ENCODE peak calls at places on chromosome 19, in eight cellular contexts. One of them, this sample, is unnamed.

GRCh38 chr19:52351512-52351911 is 15.5 kb downstream of the ZNF610 start:
- DNase-seq in uterus: no peak
- DNase-seq in heart left ventricle: no peak
- DNase-seq in foreskin fibroblast: no peak
- DNase-seq in heart right ventricle: no peak
- DNase-seq in GM23338: peak
- DNase-seq in tibial nerve: no peak
- DNase-seq in BE2C: no peak
- DNase-seq in this sample: no peak

GRCh38 chr19:52217576-52217975 is 27.7 kb downstream of the PPP2R1A start:
- DNase-seq in uterus: no peak
- DNase-seq in heart left ventricle: no peak
- DNase-seq in foreskin fibroblast: no peak
- DNase-seq in heart right ventricle: no peak
- DNase-seq in GM23338: peak
- DNase-seq in tibial nerve: no peak
- DNase-seq in BE2C: no peak
- DNase-seq in this sample: no peak

GRCh38 chr19:31448221-31448657 is 99.0 kb upstream of the TSHZ3 start:
- DNase-seq in uterus: peak
- DNase-seq in heart left ventricle: peak
- DNase-seq in foreskin fibroblast: peak
- DNase-seq in heart right ventricle: peak
- DNase-seq in GM23338: no peak
- DNase-seq in tibial nerve: peak
- DNase-seq in BE2C: peak
- DNase-seq in this sample: peak

GRCh38 chr19:47899335-47899734 is 13.2 kb upstream of the SULT2A1 start:
- DNase-seq in uterus: no peak
- DNase-seq in heart left ventricle: no peak
- DNase-seq in foreskin fibroblast: no peak
- DNase-seq in heart right ventricle: no peak
- DNase-seq in GM23338: no peak
- DNase-seq in tibial nerve: no peak
- DNase-seq in BE2C: no peak
- DNase-seq in this sample: no peak

GRCh38 chr19:11813801-11814706 is at the start of gene ZNF440:
- DNase-seq in uterus: peak
- DNase-seq in heart left ventricle: peak
- DNase-seq in foreskin fibroblast: peak
- DNase-seq in heart right ventricle: peak
- DNase-seq in GM23338: peak
- DNase-seq in tibial nerve: peak
- DNase-seq in BE2C: peak
- DNase-seq in this sample: peak

GRCh38 chr19:27972291-27973040 is 1240.5 kb downstream of the UQCRFS1 start:
- DNase-seq in uterus: no peak
- DNase-seq in heart left ventricle: no peak
- DNase-seq in foreskin fibroblast: peak
- DNase-seq in heart right ventricle: no peak
- DNase-seq in GM23338: no peak
- DNase-seq in tibial nerve: no peak
- DNase-seq in BE2C: no peak
- DNase-seq in this sample: peak

GRCh38 chr19:10707440-10707839 is 6.2 kb downstream of the QTRT1 start:
- DNase-seq in uterus: no peak
- DNase-seq in heart left ventricle: no peak
- DNase-seq in foreskin fibroblast: no peak
- DNase-seq in heart right ventricle: no peak
- DNase-seq in GM23338: no peak
- DNase-seq in tibial nerve: no peak
- DNase-seq in BE2C: no peak
- DNase-seq in this sample: no peak

GRCh38 chr19:52739576-52739975 is 4.7 kb upstream of the ZNF611 start:
- DNase-seq in uterus: no peak
- DNase-seq in heart left ventricle: no peak
- DNase-seq in foreskin fibroblast: no peak
- DNase-seq in heart right ventricle: no peak
- DNase-seq in GM23338: peak
- DNase-seq in tibial nerve: no peak
- DNase-seq in BE2C: no peak
- DNase-seq in this sample: no peak

GRCh38 chr19:10238172-10238783 is 7.1 kb upstream of the S1PR2 start:
- DNase-seq in uterus: peak
- DNase-seq in heart left ventricle: peak
- DNase-seq in foreskin fibroblast: peak
- DNase-seq in heart right ventricle: peak
- DNase-seq in GM23338: no peak
- DNase-seq in tibial nerve: no peak
- DNase-seq in BE2C: no peak
- DNase-seq in this sample: peak

GRCh38 chr19:18865106-18865972 is 30.6 kb downstream of the CERS1 start:
- DNase-seq in uterus: no peak
- DNase-seq in heart left ventricle: no peak
- DNase-seq in foreskin fibroblast: no peak
- DNase-seq in heart right ventricle: no peak
- DNase-seq in GM23338: no peak
- DNase-seq in tibial nerve: no peak
- DNase-seq in BE2C: no peak
- DNase-seq in this sample: no peak

GRCh38 chr19:34154401-34154800 is 17.9 kb upstream of the LSM14A start:
- DNase-seq in uterus: no peak
- DNase-seq in heart left ventricle: no peak
- DNase-seq in foreskin fibroblast: no peak
- DNase-seq in heart right ventricle: no peak
- DNase-seq in GM23338: no peak
- DNase-seq in tibial nerve: no peak
- DNase-seq in BE2C: no peak
- DNase-seq in this sample: no peak

GRCh38 chr19:16367269-16367683 is 42.6 kb downstream of the KLF2 start:
- DNase-seq in uterus: no peak
- DNase-seq in heart left ventricle: no peak
- DNase-seq in foreskin fibroblast: no peak
- DNase-seq in heart right ventricle: no peak
- DNase-seq in GM23338: no peak
- DNase-seq in tibial nerve: no peak
- DNase-seq in BE2C: no peak
- DNase-seq in this sample: no peak

GRCh38 chr19:10227215-10227971 is 3.7 kb downstream of the S1PR2 start:
- DNase-seq in uterus: peak
- DNase-seq in heart left ventricle: peak
- DNase-seq in foreskin fibroblast: peak
- DNase-seq in heart right ventricle: no peak
- DNase-seq in GM23338: peak
- DNase-seq in tibial nerve: peak
- DNase-seq in BE2C: no peak
- DNase-seq in this sample: peak

GRCh38 chr19:45641274-45642105 is 2.3 kb upstream of the EML2 start:
- DNase-seq in uterus: peak
- DNase-seq in heart left ventricle: peak
- DNase-seq in foreskin fibroblast: peak
- DNase-seq in heart right ventricle: peak
- DNase-seq in GM23338: peak
- DNase-seq in tibial nerve: peak
- DNase-seq in BE2C: no peak
- DNase-seq in this sample: peak

GRCh38 chr19:45637890-45638667 is 1.1 kb downstream of the EML2 start:
- DNase-seq in uterus: no peak
- DNase-seq in heart left ventricle: no peak
- DNase-seq in foreskin fibroblast: peak
- DNase-seq in heart right ventricle: no peak
- DNase-seq in GM23338: peak
- DNase-seq in tibial nerve: no peak
- DNase-seq in BE2C: no peak
- DNase-seq in this sample: peak

GRCh38 chr19:45640849-45641273 is 1.7 kb upstream of the EML2 start:
- DNase-seq in uterus: no peak
- DNase-seq in heart left ventricle: no peak
- DNase-seq in foreskin fibroblast: no peak
- DNase-seq in heart right ventricle: no peak
- DNase-seq in GM23338: peak
- DNase-seq in tibial nerve: no peak
- DNase-seq in BE2C: no peak
- DNase-seq in this sample: no peak

GRCh38 chr19:45636902-45637301 is 2.3 kb downstream of the EML2 start:
- DNase-seq in uterus: no peak
- DNase-seq in heart left ventricle: no peak
- DNase-seq in foreskin fibroblast: no peak
- DNase-seq in heart right ventricle: no peak
- DNase-seq in GM23338: no peak
- DNase-seq in tibial nerve: no peak
- DNase-seq in BE2C: no peak
- DNase-seq in this sample: no peak

GRCh38 chr19:45638930-45639729 is at the start of gene EML2:
- DNase-seq in uterus: peak
- DNase-seq in heart left ventricle: peak
- DNase-seq in foreskin fibroblast: peak
- DNase-seq in heart right ventricle: no peak
- DNase-seq in GM23338: peak
- DNase-seq in tibial nerve: no peak
- DNase-seq in BE2C: peak
- DNase-seq in this sample: no peak
- TF ChIP-seq CTCF in uterus: no peak
- TF ChIP-seq CTCF in heart left ventricle: no peak
- TF ChIP-seq CTCF in foreskin fibroblast: peak
- TF ChIP-seq CTCF in heart right ventricle: peak
- TF ChIP-seq CTCF in GM23338: peak
- TF ChIP-seq CTCF in tibial nerve: no peak
- TF ChIP-seq CTCF in BE2C: no peak
- TF ChIP-seq CTCF in this sample: peak

GRCh38 chr19:1039646-1040475 is at the start of gene ABCA7:
- DNase-seq in uterus: peak
- DNase-seq in heart left ventricle: peak
- DNase-seq in foreskin fibroblast: peak
- DNase-seq in heart right ventricle: peak
- DNase-seq in GM23338: peak
- DNase-seq in tibial nerve: peak
- DNase-seq in BE2C: peak
- DNase-seq in this sample: peak
- H3K4me3 ChIP-seq in uterus: peak
- H3K4me3 ChIP-seq in heart left ventricle: peak
- H3K4me3 ChIP-seq in foreskin fibroblast: peak
- H3K4me3 ChIP-seq in heart right ventricle: peak
- H3K4me3 ChIP-seq in GM23338: peak
- H3K4me3 ChIP-seq in tibial nerve: peak
- H3K4me3 ChIP-seq in BE2C: peak
- H3K4me3 ChIP-seq in this sample: peak

GRCh38 chr19:3224346-3225325 is at the start of gene CELF5:
- DNase-seq in uterus: peak
- DNase-seq in heart left ventricle: peak
- DNase-seq in foreskin fibroblast: peak
- DNase-seq in heart right ventricle: no peak
- DNase-seq in GM23338: peak
- DNase-seq in tibial nerve: no peak
- DNase-seq in BE2C: peak
- DNase-seq in this sample: peak
- TF ChIP-seq CTCF in uterus: peak
- TF ChIP-seq CTCF in heart left ventricle: peak
- TF ChIP-seq CTCF in foreskin fibroblast: no peak
- TF ChIP-seq CTCF in heart right ventricle: peak
- TF ChIP-seq CTCF in GM23338: no peak
- TF ChIP-seq CTCF in tibial nerve: peak
- TF ChIP-seq CTCF in BE2C: no peak
- TF ChIP-seq CTCF in this sample: no peak

GRCh38 chr19:44809856-44810554 is 1.1 kb downstream of the BCAM start:
- DNase-seq in uterus: peak
- DNase-seq in heart left ventricle: no peak
- DNase-seq in foreskin fibroblast: no peak
- DNase-seq in heart right ventricle: no peak
- DNase-seq in GM23338: no peak
- DNase-seq in tibial nerve: no peak
- DNase-seq in BE2C: no peak
- DNase-seq in this sample: no peak
- H3K4me3 ChIP-seq in uterus: peak
- H3K4me3 ChIP-seq in heart left ventricle: peak
- H3K4me3 ChIP-seq in foreskin fibroblast: no peak
- H3K4me3 ChIP-seq in heart right ventricle: peak
- H3K4me3 ChIP-seq in GM23338: peak
- H3K4me3 ChIP-seq in tibial nerve: no peak
- H3K4me3 ChIP-seq in BE2C: no peak
- H3K4me3 ChIP-seq in this sample: no peak

GRCh38 chr19:45927565-45928261 is 13.1 kb upstream of the NANOS2 start:
- DNase-seq in uterus: peak
- DNase-seq in heart left ventricle: peak
- DNase-seq in foreskin fibroblast: peak
- DNase-seq in heart right ventricle: peak
- DNase-seq in GM23338: peak
- DNase-seq in tibial nerve: peak
- DNase-seq in BE2C: peak
- DNase-seq in this sample: peak
- TF ChIP-seq CTCF in uterus: no peak
- TF ChIP-seq CTCF in heart left ventricle: no peak
- TF ChIP-seq CTCF in foreskin fibroblast: no peak
- TF ChIP-seq CTCF in heart right ventricle: peak
- TF ChIP-seq CTCF in GM23338: peak
- TF ChIP-seq CTCF in tibial nerve: no peak
- TF ChIP-seq CTCF in BE2C: peak
- TF ChIP-seq CTCF in this sample: no peak

This sample was measured in fibroblast of pulmonary artery.